ENCODE peak calls at places on chromosomes 5 and 9, in six cellular contexts. C is DND-41, W is breast epithelium, Z is heart right ventricle, D is cardiac muscle cell, O is mesenchymal stem cell. H is an unnamed sample.

GRCh38 chr5:150139334-150139733 is 16.3 kb downstream of the PDGFRB start:
- DNase-seq in C (no peak), W (no peak), Z (no peak), D (peak; percentile 41), O (peak; percentile 83), H (no peak)

GRCh38 chr5:156359452-156359851 is 32.5 kb downstream of the SGCD start:
- DNase-seq in C (no peak), W (no peak), Z (no peak), D (peak; percentile 51), O (peak; percentile 86), H (no peak)

GRCh38 chr5:2752059-2752874 is 790 bp upstream of the IRX2 start:
- DNase-seq in C (no peak), W (peak; percentile 48), Z (peak; percentile 59), D (no peak), O (no peak), H (no peak)

GRCh38 chr9:126071076-126071750 is 255.4 kb upstream of the MVB12B start:
- DNase-seq in C (no peak), W (no peak), Z (no peak), D (no peak), O (no peak), H (no peak)

GRCh38 chr9:135958485-135958884 is 2.7 kb downstream of the UBAC1 start:
- DNase-seq in C (no peak), W (no peak), Z (no peak), D (no peak), O (no peak), H (no peak)

GRCh38 chr5:127930311-127930710 is 153.3 kb upstream of the SLC12A2 start:
- DNase-seq in C (no peak), W (no peak), Z (no peak), D (peak; percentile 65), O (no peak), H (no peak)

GRCh38 chr5:2705861-2706260 is 45.6 kb downstream of the IRX2 start:
- DNase-seq in C (no peak), W (no peak), Z (no peak), D (no peak), O (no peak), H (no peak)

GRCh38 chr5:146873186-146873917 is 5.2 kb downstream of the PPP2R2B start:
- DNase-seq in C (no peak), W (no peak), Z (no peak), D (peak; percentile 5), O (no peak), H (no peak)

GRCh38 chr5:68456756-68457217 is 241.2 kb downstream of the PIK3R1 start:
- DNase-seq in C (no peak), W (peak; percentile 70), Z (no peak), D (peak; percentile 60), O (peak; percentile 76), H (no peak)

DNA sequence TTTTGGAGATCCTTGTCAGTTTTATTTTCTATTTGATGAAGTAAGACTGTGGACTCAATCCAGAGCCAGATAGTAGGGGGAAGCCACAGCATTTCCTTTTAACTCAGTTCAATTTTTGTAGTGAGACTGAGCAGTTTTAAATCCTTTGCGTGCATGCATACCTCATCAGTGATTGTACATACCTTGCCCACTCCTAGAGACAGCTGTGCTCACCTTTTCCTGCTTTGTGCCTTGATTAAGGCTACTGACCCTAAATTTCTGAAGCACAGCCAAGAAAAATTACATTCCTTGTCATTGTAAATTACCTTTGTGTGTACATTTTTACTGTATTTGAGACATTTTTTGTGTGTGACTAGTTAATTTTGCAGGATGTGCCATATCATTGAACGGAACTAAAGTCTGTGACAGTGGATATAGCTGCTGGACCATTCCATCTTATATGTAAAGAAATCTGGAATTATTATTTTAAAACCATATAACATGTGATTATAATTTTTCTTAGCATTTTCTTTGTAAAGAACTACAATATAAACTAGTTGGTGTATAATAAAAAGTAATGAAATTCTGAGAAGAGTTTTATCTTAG is 17.8 kb downstream of the DIMT1 start:
- DNase-seq in C (no peak), W (no peak), Z (no peak), D (no peak), O (no peak), H (no peak)
- H3K36me3 ChIP-seq in C (peaks cover 94% of the 10 kb centered on the region), W (no peaks in the 10 kb centered on the region), Z (no peaks in the 10 kb centered on the region), D (peaks cover 67% of the 10 kb centered on the region), O (peaks cover 21% of the 10 kb centered on the region), H (peaks cover 54% of the 10 kb centered on the region)

DNA sequence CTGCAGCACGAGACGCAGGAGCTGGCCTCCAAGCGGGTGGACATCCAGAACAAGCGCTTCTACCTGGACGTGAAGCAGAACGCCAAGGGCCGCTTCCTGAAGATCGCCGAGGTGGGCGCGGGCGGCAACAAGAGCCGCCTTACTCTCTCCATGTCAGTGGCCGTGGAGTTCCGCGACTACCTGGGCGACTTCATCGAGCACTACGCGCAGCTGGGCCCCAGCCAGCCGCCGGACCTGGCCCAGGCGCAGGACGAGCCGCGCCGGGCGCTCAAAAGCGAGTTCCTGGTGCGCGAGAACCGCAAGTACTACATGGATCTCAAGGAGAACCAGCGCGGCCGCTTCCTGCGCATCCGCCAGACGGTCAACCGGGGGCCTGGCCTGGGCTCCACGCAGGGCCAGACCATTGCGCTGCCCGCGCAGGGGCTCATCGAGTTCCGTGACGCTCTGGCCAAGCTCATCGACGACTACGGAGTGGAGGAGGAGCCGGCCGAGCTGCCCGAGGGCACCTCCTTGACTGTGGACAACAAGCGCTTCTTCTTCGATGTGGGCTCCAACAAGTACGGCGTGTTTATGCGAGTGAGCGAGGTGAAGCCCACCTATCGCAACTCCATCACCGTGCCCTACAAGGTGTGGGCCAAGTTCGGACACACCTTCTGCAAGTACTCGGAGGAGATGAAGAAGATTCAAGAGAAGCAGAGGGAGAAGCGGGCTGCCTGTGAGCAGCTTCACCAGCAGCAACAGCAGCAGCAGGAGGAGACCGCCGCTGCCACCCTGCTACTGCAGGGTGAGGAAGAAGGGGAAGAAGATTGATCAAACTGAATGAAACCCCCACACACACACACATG is 654 bp downstream of the PURA start:
- DNase-seq in C (peak; percentile 52), W (peak; percentile 61), Z (peak; percentile 70), D (peak; percentile 71), O (peak; percentile 83), H (peak; percentile 39)
- H3K36me3 ChIP-seq in C (peaks cover 7% of the 10 kb centered on the region), W (no peaks in the 10 kb centered on the region), Z (no peaks in the 10 kb centered on the region), D (no peaks in the 10 kb centered on the region), O (no peaks in the 10 kb centered on the region), H (no peaks in the 10 kb centered on the region)

GRCh38 chr9:69743930-69744329 is 15.9 kb downstream of the PTAR1 start:
- DNase-seq in C (no peak), W (no peak), Z (no peak), D (no peak), O (no peak), H (no peak)
- H3K36me3 ChIP-seq in C (peaks cover 53% of the 10 kb centered on the region), W (no peaks in the 10 kb centered on the region), Z (no peaks in the 10 kb centered on the region), D (no peaks in the 10 kb centered on the region), O (peaks cover 3% of the 10 kb centered on the region), H (peaks cover 15% of the 10 kb centered on the region)

GRCh38 chr9:121322037-121322736 is 47.9 kb downstream of the STOM start:
- DNase-seq in C (no peak), W (no peak), Z (no peak), D (peak; percentile 88), O (peak; percentile 97), H (no peak)
- H3K36me3 ChIP-seq in C (no peaks in the 10 kb centered on the region), W (peaks cover 9% of the 10 kb centered on the region), Z (peaks cover 23% of the 10 kb centered on the region), D (peaks cover 13% of the 10 kb centered on the region), O (peaks cover 64% of the 10 kb centered on the region), H (no peaks in the 10 kb centered on the region)

GRCh38 chr5:5461012-5461411 is 38.5 kb downstream of the ICE1 start:
- DNase-seq in C (no peak), W (no peak), Z (no peak), D (no peak), O (no peak), H (no peak)
- H3K36me3 ChIP-seq in C (peaks cover 94% of the 10 kb centered on the region), W (peaks cover 29% of the 10 kb centered on the region), Z (no peaks in the 10 kb centered on the region), D (peaks cover 60% of the 10 kb centered on the region), O (peaks cover 48% of the 10 kb centered on the region), H (peaks cover 62% of the 10 kb centered on the region)

GRCh38 chr9:109046346-109046745 is 33.0 kb upstream of the CTNNAL1 start:
- DNase-seq in C (no peak), W (no peak), Z (no peak), D (no peak), O (no peak), H (no peak)

GRCh38 chr9:109039539-109039938 is 26.2 kb upstream of the CTNNAL1 start:
- DNase-seq in C (no peak), W (no peak), Z (no peak), D (no peak), O (no peak), H (no peak)

GRCh38 chr9:109040571-109040970 is 27.3 kb upstream of the CTNNAL1 start:
- DNase-seq in C (no peak), W (no peak), Z (no peak), D (no peak), O (no peak), H (no peak)

GRCh38 chr9:109047259-109047658 is 34.0 kb upstream of the CTNNAL1 start:
- DNase-seq in C (no peak), W (no peak), Z (no peak), D (no peak), O (no peak), H (no peak)

DNA sequence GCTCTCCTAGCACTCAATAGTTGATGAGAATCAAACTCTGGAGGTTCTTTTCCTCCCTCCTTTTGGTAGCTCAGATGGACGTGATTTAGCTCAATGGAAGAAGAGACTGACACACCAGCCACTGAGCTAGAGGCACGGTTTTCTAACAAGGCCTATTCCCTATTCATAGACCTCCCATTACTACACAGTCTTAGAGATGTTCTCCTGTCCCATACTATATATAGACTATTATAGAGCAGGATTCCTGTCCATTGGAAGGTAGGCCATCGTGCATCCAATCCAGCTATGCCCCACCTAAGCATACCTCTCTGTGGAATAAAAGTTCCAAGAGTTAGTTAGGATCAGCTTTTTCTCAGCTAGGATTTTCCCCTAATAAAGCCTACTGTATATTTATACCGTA is 30.3 kb upstream of the CTNNAL1 start:
- DNase-seq in C (no peak), W (no peak), Z (no peak), D (no peak), O (no peak), H (no peak)
- H3K36me3 ChIP-seq in C (peaks cover 84% of the 10 kb centered on the region), W (peaks cover 12% of the 10 kb centered on the region), Z (no peaks in the 10 kb centered on the region), D (peaks cover 29% of the 10 kb centered on the region), O (peaks cover 6% of the 10 kb centered on the region), H (peaks cover 37% of the 10 kb centered on the region)

DNA sequence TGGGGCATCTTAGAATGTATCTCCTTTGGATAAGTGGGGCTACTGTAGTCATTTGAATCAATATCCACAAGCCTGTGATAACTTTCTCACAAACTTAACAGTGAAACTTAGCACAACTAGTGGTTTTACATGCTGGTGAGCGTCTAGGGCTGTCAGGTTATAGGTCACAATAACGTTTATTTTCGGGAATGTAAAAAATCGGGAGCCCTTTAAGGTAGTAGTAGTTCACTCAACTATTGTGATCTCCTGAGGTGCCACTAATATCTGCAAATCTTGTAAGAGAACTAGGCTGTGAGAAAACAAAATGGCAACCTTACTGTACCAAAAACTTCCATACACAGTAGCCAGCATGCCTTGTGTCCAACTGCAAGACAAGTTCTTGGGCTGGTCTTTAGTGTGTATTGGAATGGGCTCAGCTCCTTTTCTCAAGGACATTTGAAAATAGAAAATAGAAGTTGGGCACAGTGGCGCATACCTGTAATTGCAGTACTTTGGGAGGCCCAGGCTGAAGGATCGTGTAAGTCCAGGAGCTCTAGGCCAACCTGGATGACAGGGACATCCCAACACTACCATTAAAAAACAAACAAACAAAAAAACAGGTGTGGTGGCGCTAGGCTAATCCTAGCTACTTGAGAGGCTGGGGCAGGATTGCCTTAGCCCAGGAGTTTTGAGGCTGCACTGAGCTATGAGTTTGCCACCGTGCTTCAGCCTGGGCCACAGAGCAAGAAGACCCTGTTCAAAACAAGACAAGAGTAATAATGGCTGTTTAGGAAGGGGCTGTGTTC is 5.2 kb upstream of the PKN3 start:
- DNase-seq in C (no peak), W (no peak), Z (no peak), D (no peak), O (no peak), H (no peak)
- H3K36me3 ChIP-seq in C (peaks cover 39% of the 10 kb centered on the region), W (no peaks in the 10 kb centered on the region), Z (no peaks in the 10 kb centered on the region), D (peaks cover 35% of the 10 kb centered on the region), O (peaks cover 3% of the 10 kb centered on the region), H (peaks cover 24% of the 10 kb centered on the region)